ENCODE peak calls at places on chromosomes 5 and 9, in eight cellular contexts. One of them, this sample, is unnamed.

GRCh38 chr9:125946397-125946796 is 199.2 kb downstream of the PBX3 start:
- DNase-seq in iPS-NIHi11: no peak
- DNase-seq in PC-3: no peak
- DNase-seq in kidney: no peak
- DNase-seq in HFFc6: no peak
- DNase-seq in activated naive CD4-positive, alpha-beta T cell treated with anti-CD3 and anti-CD28 coated beads, Interleukin-2, amount 10 ng/mL, durations not matched to agents 7 days and 5 days: no peak
- DNase-seq in left ventricle myocardium superior: no peak
- DNase-seq in WERI-Rb-1: no peak
- DNase-seq in this sample: no peak

GRCh38 chr9:1429328-1429727 is 379.2 kb downstream of the DMRT2 start:
- DNase-seq in HFFc6: no peak
- DNase-seq in iPS-NIHi11: peak
- DNase-seq in kidney: no peak
- DNase-seq in left ventricle myocardium superior: no peak
- DNase-seq in activated naive CD4-positive, alpha-beta T cell treated with anti-CD3 and anti-CD28 coated beads, Interleukin-2, amount 10 ng/mL, durations not matched to agents 7 days and 5 days: peak
- DNase-seq in WERI-Rb-1: peak
- DNase-seq in PC-3: peak
- DNase-seq in this sample: no peak

GRCh38 chr9:69570091-69570451 is 102.1 kb downstream of the APBA1 start:
- DNase-seq in PC-3: no peak
- DNase-seq in kidney: no peak
- DNase-seq in activated naive CD4-positive, alpha-beta T cell treated with anti-CD3 and anti-CD28 coated beads, Interleukin-2, amount 10 ng/mL, durations not matched to agents 7 days and 5 days: no peak
- DNase-seq in HFFc6: no peak
- DNase-seq in iPS-NIHi11: no peak
- DNase-seq in left ventricle myocardium superior: no peak
- DNase-seq in WERI-Rb-1: no peak
- DNase-seq in this sample: no peak

GRCh38 chr5:16135003-16135402 is 44.6 kb downstream of the MARCHF11 start:
- DNase-seq in left ventricle myocardium superior: no peak
- DNase-seq in kidney: no peak
- DNase-seq in iPS-NIHi11: no peak
- DNase-seq in activated naive CD4-positive, alpha-beta T cell treated with anti-CD3 and anti-CD28 coated beads, Interleukin-2, amount 10 ng/mL, durations not matched to agents 7 days and 5 days: no peak
- DNase-seq in PC-3: no peak
- DNase-seq in HFFc6: no peak
- DNase-seq in WERI-Rb-1: no peak
- DNase-seq in this sample: no peak

GRCh38 chr5:64505769-64506566 is at the start of gene RGS7BP:
- DNase-seq in HFFc6: no peak
- DNase-seq in PC-3: peak
- DNase-seq in left ventricle myocardium superior: peak
- DNase-seq in kidney: peak
- DNase-seq in WERI-Rb-1: peak
- DNase-seq in activated naive CD4-positive, alpha-beta T cell treated with anti-CD3 and anti-CD28 coated beads, Interleukin-2, amount 10 ng/mL, durations not matched to agents 7 days and 5 days: no peak
- DNase-seq in iPS-NIHi11: peak
- DNase-seq in this sample: no peak

GRCh38 chr9:127854169-127854833 is at the start of gene ENG:
- DNase-seq in activated naive CD4-positive, alpha-beta T cell treated with anti-CD3 and anti-CD28 coated beads, Interleukin-2, amount 10 ng/mL, durations not matched to agents 7 days and 5 days: peak
- DNase-seq in iPS-NIHi11: peak
- DNase-seq in left ventricle myocardium superior: peak
- DNase-seq in PC-3: no peak
- DNase-seq in HFFc6: peak
- DNase-seq in WERI-Rb-1: no peak
- DNase-seq in kidney: peak
- DNase-seq in this sample: no peak

GRCh38 chr9:109224751-109225150 is 57.7 kb upstream of the FRRS1L start:
- DNase-seq in left ventricle myocardium superior: no peak
- DNase-seq in kidney: no peak
- DNase-seq in PC-3: no peak
- DNase-seq in activated naive CD4-positive, alpha-beta T cell treated with anti-CD3 and anti-CD28 coated beads, Interleukin-2, amount 10 ng/mL, durations not matched to agents 7 days and 5 days: no peak
- DNase-seq in HFFc6: no peak
- DNase-seq in iPS-NIHi11: no peak
- DNase-seq in WERI-Rb-1: peak
- DNase-seq in this sample: no peak

GRCh38 chr5:43428034-43428712 is 16.0 kb upstream of the CCL28 start:
- DNase-seq in HFFc6: peak
- DNase-seq in WERI-Rb-1: no peak
- DNase-seq in iPS-NIHi11: no peak
- DNase-seq in kidney: peak
- DNase-seq in PC-3: peak
- DNase-seq in left ventricle myocardium superior: no peak
- DNase-seq in activated naive CD4-positive, alpha-beta T cell treated with anti-CD3 and anti-CD28 coated beads, Interleukin-2, amount 10 ng/mL, durations not matched to agents 7 days and 5 days: no peak
- DNase-seq in this sample: no peak

GRCh38 chr9:37942616-37943328 is 38.8 kb upstream of the SLC25A51 start:
- DNase-seq in HFFc6: no peak
- DNase-seq in PC-3: peak
- DNase-seq in kidney: no peak
- DNase-seq in iPS-NIHi11: no peak
- DNase-seq in left ventricle myocardium superior: no peak
- DNase-seq in WERI-Rb-1: no peak
- DNase-seq in activated naive CD4-positive, alpha-beta T cell treated with anti-CD3 and anti-CD28 coated beads, Interleukin-2, amount 10 ng/mL, durations not matched to agents 7 days and 5 days: no peak
- DNase-seq in this sample: no peak

GRCh38 chr9:138076650-138077009 is 199.0 kb downstream of the CACNA1B start:
- DNase-seq in iPS-NIHi11: no peak
- DNase-seq in activated naive CD4-positive, alpha-beta T cell treated with anti-CD3 and anti-CD28 coated beads, Interleukin-2, amount 10 ng/mL, durations not matched to agents 7 days and 5 days: no peak
- DNase-seq in left ventricle myocardium superior: no peak
- DNase-seq in HFFc6: no peak
- DNase-seq in WERI-Rb-1: no peak
- DNase-seq in PC-3: no peak
- DNase-seq in kidney: peak
- DNase-seq in this sample: no peak

GRCh38 chr9:98248737-98249474 is 6.5 kb downstream of the TBC1D2 start:
- DNase-seq in activated naive CD4-positive, alpha-beta T cell treated with anti-CD3 and anti-CD28 coated beads, Interleukin-2, amount 10 ng/mL, durations not matched to agents 7 days and 5 days: peak
- DNase-seq in left ventricle myocardium superior: peak
- DNase-seq in PC-3: peak
- DNase-seq in HFFc6: peak
- DNase-seq in WERI-Rb-1: no peak
- DNase-seq in iPS-NIHi11: no peak
- DNase-seq in kidney: peak
- DNase-seq in this sample: no peak

GRCh38 chr5:57551974-57552537 is 69.4 kb upstream of the ACTBL2 start:
- DNase-seq in iPS-NIHi11: no peak
- DNase-seq in WERI-Rb-1: no peak
- DNase-seq in kidney: no peak
- DNase-seq in left ventricle myocardium superior: no peak
- DNase-seq in HFFc6: no peak
- DNase-seq in PC-3: no peak
- DNase-seq in activated naive CD4-positive, alpha-beta T cell treated with anti-CD3 and anti-CD28 coated beads, Interleukin-2, amount 10 ng/mL, durations not matched to agents 7 days and 5 days: no peak
- DNase-seq in this sample: no peak

GRCh38 chr9:27341545-27342294 is 44.8 kb upstream of the EQTN start:
- DNase-seq in iPS-NIHi11: no peak
- DNase-seq in activated naive CD4-positive, alpha-beta T cell treated with anti-CD3 and anti-CD28 coated beads, Interleukin-2, amount 10 ng/mL, durations not matched to agents 7 days and 5 days: no peak
- DNase-seq in left ventricle myocardium superior: no peak
- DNase-seq in PC-3: no peak
- DNase-seq in WERI-Rb-1: no peak
- DNase-seq in kidney: no peak
- DNase-seq in HFFc6: no peak
- DNase-seq in this sample: no peak

GRCh38 chr5:120405291-120405864 is 58.7 kb upstream of the PRR16 start:
- DNase-seq in left ventricle myocardium superior: no peak
- DNase-seq in kidney: no peak
- DNase-seq in HFFc6: peak
- DNase-seq in activated naive CD4-positive, alpha-beta T cell treated with anti-CD3 and anti-CD28 coated beads, Interleukin-2, amount 10 ng/mL, durations not matched to agents 7 days and 5 days: no peak
- DNase-seq in iPS-NIHi11: no peak
- DNase-seq in WERI-Rb-1: no peak
- DNase-seq in PC-3: peak
- DNase-seq in this sample: no peak

GRCh38 chr9:87122947-87123685 is 175.8 kb upstream of the GAS1 start:
- DNase-seq in WERI-Rb-1: no peak
- DNase-seq in iPS-NIHi11: no peak
- DNase-seq in PC-3: no peak
- DNase-seq in left ventricle myocardium superior: no peak
- DNase-seq in HFFc6: peak
- DNase-seq in kidney: no peak
- DNase-seq in activated naive CD4-positive, alpha-beta T cell treated with anti-CD3 and anti-CD28 coated beads, Interleukin-2, amount 10 ng/mL, durations not matched to agents 7 days and 5 days: no peak
- DNase-seq in this sample: no peak

GRCh38 chr5:65261499-65261898 is 220.2 kb downstream of the ADAMTS6 start:
- DNase-seq in kidney: no peak
- DNase-seq in iPS-NIHi11: no peak
- DNase-seq in WERI-Rb-1: no peak
- DNase-seq in PC-3: no peak
- DNase-seq in activated naive CD4-positive, alpha-beta T cell treated with anti-CD3 and anti-CD28 coated beads, Interleukin-2, amount 10 ng/mL, durations not matched to agents 7 days and 5 days: no peak
- DNase-seq in left ventricle myocardium superior: no peak
- DNase-seq in HFFc6: no peak
- DNase-seq in this sample: no peak

GRCh38 chr9:1458503-1458902 is 408.3 kb downstream of the DMRT2 start:
- DNase-seq in HFFc6: peak
- DNase-seq in activated naive CD4-positive, alpha-beta T cell treated with anti-CD3 and anti-CD28 coated beads, Interleukin-2, amount 10 ng/mL, durations not matched to agents 7 days and 5 days: no peak
- DNase-seq in left ventricle myocardium superior: no peak
- DNase-seq in iPS-NIHi11: no peak
- DNase-seq in PC-3: peak
- DNase-seq in WERI-Rb-1: no peak
- DNase-seq in kidney: no peak
- DNase-seq in this sample: peak

GRCh38 chr9:130073373-130073772 is 19.7 kb downstream of the GPR107 start:
- DNase-seq in WERI-Rb-1: no peak
- DNase-seq in activated naive CD4-positive, alpha-beta T cell treated with anti-CD3 and anti-CD28 coated beads, Interleukin-2, amount 10 ng/mL, durations not matched to agents 7 days and 5 days: no peak
- DNase-seq in PC-3: no peak
- DNase-seq in left ventricle myocardium superior: no peak
- DNase-seq in iPS-NIHi11: no peak
- DNase-seq in kidney: no peak
- DNase-seq in HFFc6: no peak
- DNase-seq in this sample: no peak